ENCODE peak calls at places on chromosomes 6 and 20, in four cellular contexts. One of them, this sample, is unnamed.

GRCh38 chr20:46000571-46001145 is 8.1 kb upstream of the MMP9 start:
- DNase-seq in B cell: no peak
- DNase-seq in cardiac fibroblast: no peak
- DNase-seq in fibroblast of the aortic adventitia: no peak
- DNase-seq in this sample: peak; percentile 2

GRCh38 chr6:39313526-39314272 is 520 bp downstream of the KCNK17 start:
- DNase-seq in fibroblast of the aortic adventitia: no peak
- DNase-seq in B cell: no peak
- DNase-seq in cardiac fibroblast: no peak
- DNase-seq in this sample: no peak

GRCh38 chr20:9025643-9026042 is 43.2 kb upstream of the PLCB4 start:
- DNase-seq in B cell: no peak
- DNase-seq in fibroblast of the aortic adventitia: peak; percentile 65
- DNase-seq in cardiac fibroblast: peak; percentile 25
- DNase-seq in this sample: no peak

GRCh38 chr6:102841055-102841454 is 1447.5 kb downstream of the GRIK2 start:
- DNase-seq in B cell: no peak
- DNase-seq in fibroblast of the aortic adventitia: no peak
- DNase-seq in cardiac fibroblast: no peak
- DNase-seq in this sample: no peak

GRCh38 chr20:4322499-4322898 is 307.1 kb upstream of the RNF24 start:
- DNase-seq in fibroblast of the aortic adventitia: no peak
- DNase-seq in cardiac fibroblast: no peak
- DNase-seq in B cell: no peak
- DNase-seq in this sample: no peak

GRCh38 chr6:286681-287499 is 5.4 kb upstream of the DUSP22 start:
- DNase-seq in fibroblast of the aortic adventitia: no peak
- DNase-seq in cardiac fibroblast: no peak
- DNase-seq in B cell: peak; percentile 73
- DNase-seq in this sample: no peak

GRCh38 chr6:100300221-100300736 is 164.4 kb downstream of the SIM1 start:
- DNase-seq in B cell: no peak
- DNase-seq in fibroblast of the aortic adventitia: peak; percentile 94
- DNase-seq in cardiac fibroblast: peak; percentile 88
- DNase-seq in this sample: no peak

GRCh38 chr6:85364354-85364753 is 85.5 kb upstream of the NT5E start:
- DNase-seq in fibroblast of the aortic adventitia: peak; percentile 60
- DNase-seq in B cell: no peak
- DNase-seq in cardiac fibroblast: peak; percentile 15
- DNase-seq in this sample: no peak

GRCh38 chr20:53736757-53737403 is 143.2 kb upstream of the ZNF217 start:
- DNase-seq in B cell: peak; percentile 47
- DNase-seq in fibroblast of the aortic adventitia: peak; percentile 24
- DNase-seq in cardiac fibroblast: peak; percentile 59
- DNase-seq in this sample: no peak

GRCh38 chr6:4759997-4760396 is 16.2 kb upstream of the CDYL start:
- DNase-seq in cardiac fibroblast: no peak
- DNase-seq in fibroblast of the aortic adventitia: no peak
- DNase-seq in B cell: no peak
- DNase-seq in this sample: no peak

DNA sequence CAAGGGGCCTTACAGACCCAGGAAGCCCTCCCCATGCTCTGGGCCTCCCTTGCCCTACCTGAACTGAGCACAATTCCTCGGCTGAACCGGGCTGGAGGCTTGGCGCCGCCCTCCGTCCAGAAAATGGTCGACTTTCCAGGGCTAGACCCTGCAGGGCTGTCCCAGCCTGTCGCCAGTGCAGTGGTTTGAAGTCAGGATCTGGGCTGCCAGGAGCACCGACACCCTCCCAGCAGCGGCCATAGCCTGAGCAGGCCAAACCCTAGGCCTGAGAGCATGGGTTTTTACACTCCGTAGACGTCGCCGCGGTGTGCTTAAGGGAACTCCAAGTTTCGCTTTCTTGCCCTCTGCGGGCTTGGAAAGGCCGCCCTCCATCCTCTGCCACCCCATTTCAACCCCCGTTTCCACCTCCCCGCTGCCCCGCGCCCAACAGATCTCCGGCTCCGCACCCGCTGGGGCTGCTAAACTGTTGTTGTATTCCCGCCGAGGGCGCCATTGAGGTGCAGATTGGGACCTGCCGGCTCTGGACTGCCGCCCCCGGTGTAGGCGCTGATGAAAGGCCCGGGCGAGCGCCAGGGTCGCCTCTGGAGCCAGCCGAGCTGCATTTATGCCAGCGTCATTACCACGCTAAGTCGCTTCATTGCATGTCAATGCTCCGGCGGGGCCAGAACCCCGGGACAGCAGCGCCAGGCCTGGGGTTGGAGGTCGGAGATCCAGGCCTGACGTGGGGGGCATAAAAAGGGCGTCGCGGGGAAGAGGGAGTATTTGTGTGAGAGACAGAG is 2.2 kb upstream of the TFAP2A start:
- DNase-seq in B cell: no peak
- DNase-seq in fibroblast of the aortic adventitia: no peak
- DNase-seq in cardiac fibroblast: no peak
- DNase-seq in this sample: no peak
- TF ChIP-seq CTCF in B cell: no peak
- TF ChIP-seq CTCF in fibroblast of the aortic adventitia: no peak
- TF ChIP-seq CTCF in cardiac fibroblast: no peak
- TF ChIP-seq CTCF in this sample: no peak

GRCh38 chr20:56554869-56555268 is 21.8 kb downstream of the FAM209B start:
- DNase-seq in B cell: no peak
- DNase-seq in fibroblast of the aortic adventitia: peak; percentile 91
- DNase-seq in cardiac fibroblast: peak; percentile 96
- DNase-seq in this sample: no peak
- TF ChIP-seq CTCF in B cell: no peak
- TF ChIP-seq CTCF in fibroblast of the aortic adventitia: peak; percentile 17
- TF ChIP-seq CTCF in cardiac fibroblast: no peak
- TF ChIP-seq CTCF in this sample: no peak

GRCh38 chr6:40588070-40588384 is 863 bp upstream of the LRFN2 start:
- DNase-seq in B cell: no peak
- DNase-seq in cardiac fibroblast: no peak
- DNase-seq in fibroblast of the aortic adventitia: no peak
- DNase-seq in this sample: no peak

GRCh38 chr6:40586369-40586768 is 795 bp downstream of the LRFN2 start:
- DNase-seq in fibroblast of the aortic adventitia: no peak
- DNase-seq in B cell: no peak
- DNase-seq in cardiac fibroblast: no peak
- DNase-seq in this sample: no peak

GRCh38 chr6:40586800-40587201 is 363 bp downstream of the LRFN2 start:
- DNase-seq in fibroblast of the aortic adventitia: no peak
- DNase-seq in cardiac fibroblast: peak; percentile 2
- DNase-seq in B cell: no peak
- DNase-seq in this sample: no peak

GRCh38 chr6:40588480-40588879 is 1.3 kb upstream of the LRFN2 start:
- DNase-seq in B cell: no peak
- DNase-seq in cardiac fibroblast: no peak
- DNase-seq in fibroblast of the aortic adventitia: no peak
- DNase-seq in this sample: no peak

DNA sequence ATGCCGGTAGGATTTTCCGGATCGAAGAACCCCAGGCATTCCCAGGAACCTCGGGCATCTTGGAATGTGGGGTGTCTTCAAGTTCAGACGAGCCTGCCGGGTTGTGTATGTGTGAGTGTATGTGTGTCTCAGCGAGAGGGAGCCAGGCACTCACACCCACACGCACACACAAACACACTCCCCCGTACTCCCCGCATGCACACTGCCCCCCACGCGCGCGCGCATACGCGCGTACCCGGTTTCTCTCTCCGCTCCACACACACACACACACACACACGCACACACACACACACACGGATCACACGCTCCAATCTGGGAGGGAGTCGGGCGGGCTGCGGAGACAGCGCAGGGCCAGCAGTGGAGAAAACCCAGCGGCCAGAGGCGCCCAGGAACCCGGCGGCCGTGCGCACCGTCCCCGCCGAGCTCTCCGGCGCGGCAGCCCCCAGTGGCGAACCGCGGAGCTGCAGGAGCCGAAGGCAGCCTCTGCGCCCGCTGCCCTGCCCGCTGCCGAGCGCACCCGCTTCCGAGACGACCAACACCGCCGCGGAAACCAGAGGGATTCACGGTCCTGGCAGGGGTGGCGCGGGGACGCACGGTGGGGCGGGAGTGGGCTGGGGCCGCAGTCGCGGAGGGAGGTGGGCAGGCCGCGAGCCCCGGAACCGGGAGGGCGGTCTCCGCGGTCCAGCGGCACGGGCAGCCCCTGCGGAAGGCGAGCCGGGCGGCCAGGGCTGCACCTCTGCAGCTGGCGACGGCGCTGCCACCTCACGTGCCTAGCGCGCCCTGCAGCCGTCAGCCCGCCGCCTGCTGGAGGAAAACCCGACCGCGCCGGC is at the start of gene LRFN2:
- DNase-seq in B cell: no peak
- DNase-seq in fibroblast of the aortic adventitia: peak; percentile 48
- DNase-seq in cardiac fibroblast: peak; percentile 74
- DNase-seq in this sample: no peak
- TF ChIP-seq CTCF in B cell: peak; percentile 47
- TF ChIP-seq CTCF in fibroblast of the aortic adventitia: peak; percentile 64
- TF ChIP-seq CTCF in cardiac fibroblast: peak; percentile 35
- TF ChIP-seq CTCF in this sample: peak; percentile 80

DNA sequence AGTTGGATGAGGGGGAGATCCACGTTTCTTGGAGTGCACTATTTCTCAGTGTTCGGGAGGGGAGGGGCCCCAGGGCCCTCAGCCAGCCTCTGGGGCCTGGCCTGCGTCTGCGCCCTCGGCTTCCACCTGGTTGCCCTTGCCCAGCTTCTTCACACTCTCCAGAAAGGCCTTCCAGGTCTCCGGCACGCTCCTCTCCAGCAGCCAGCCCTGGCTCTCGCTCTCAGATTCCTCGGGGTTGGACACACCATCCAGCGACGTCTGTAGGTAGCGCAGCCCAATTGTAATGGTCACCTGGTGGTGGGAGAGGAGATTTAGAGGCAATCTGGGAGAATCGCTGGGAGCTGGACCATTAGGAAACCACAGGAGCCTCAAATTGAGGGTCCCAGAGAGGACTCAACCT is 24.2 kb downstream of the PRPH2 start:
- DNase-seq in fibroblast of the aortic adventitia: no peak
- DNase-seq in cardiac fibroblast: no peak
- DNase-seq in B cell: no peak
- DNase-seq in this sample: peak; percentile 70
- TF ChIP-seq CTCF in fibroblast of the aortic adventitia: no peak
- TF ChIP-seq CTCF in cardiac fibroblast: no peak
- TF ChIP-seq CTCF in B cell: no peak
- TF ChIP-seq CTCF in this sample: no peak

GRCh38 chr20:37897008-37897548 is 5.8 kb upstream of the VSTM2L start:
- DNase-seq in B cell: no peak
- DNase-seq in fibroblast of the aortic adventitia: peak; percentile 31
- DNase-seq in cardiac fibroblast: peak; percentile 77
- DNase-seq in this sample: no peak

GRCh38 chr20:37898301-37899104 is 4.4 kb upstream of the VSTM2L start:
- DNase-seq in cardiac fibroblast: peak; percentile 33
- DNase-seq in B cell: no peak
- DNase-seq in fibroblast of the aortic adventitia: peak; percentile 47
- DNase-seq in this sample: no peak

GRCh38 chr20:37901280-37901666 is 1.7 kb upstream of the VSTM2L start:
- DNase-seq in cardiac fibroblast: no peak
- DNase-seq in B cell: no peak
- DNase-seq in fibroblast of the aortic adventitia: no peak
- DNase-seq in this sample: no peak

GRCh38 chr20:37901667-37902503 is 1.0 kb upstream of the VSTM2L start:
- DNase-seq in cardiac fibroblast: peak; percentile 72
- DNase-seq in B cell: no peak
- DNase-seq in fibroblast of the aortic adventitia: peak; percentile 74
- DNase-seq in this sample: no peak

GRCh38 chr20:37899105-37900045 is 3.6 kb upstream of the VSTM2L start:
- DNase-seq in fibroblast of the aortic adventitia: no peak
- DNase-seq in cardiac fibroblast: no peak
- DNase-seq in B cell: no peak
- DNase-seq in this sample: no peak
- TF ChIP-seq CTCF in fibroblast of the aortic adventitia: no peak
- TF ChIP-seq CTCF in cardiac fibroblast: no peak
- TF ChIP-seq CTCF in B cell: no peak
- TF ChIP-seq CTCF in this sample: peak; percentile 35

GRCh38 chr6:24448828-24449525 is 40.4 kb downstream of the GPLD1 start:
- DNase-seq in cardiac fibroblast: no peak
- DNase-seq in fibroblast of the aortic adventitia: no peak
- DNase-seq in B cell: no peak
- DNase-seq in this sample: no peak

GRCh38 chr6:24444588-24444987 is 41.9 kb downstream of the MRS2 start:
- DNase-seq in B cell: no peak
- DNase-seq in fibroblast of the aortic adventitia: no peak
- DNase-seq in cardiac fibroblast: no peak
- DNase-seq in this sample: no peak

GRCh38 chr6:24448396-24448795 is 41.0 kb downstream of the GPLD1 start:
- DNase-seq in cardiac fibroblast: no peak
- DNase-seq in fibroblast of the aortic adventitia: no peak
- DNase-seq in B cell: no peak
- DNase-seq in this sample: no peak

GRCh38 chr6:24445704-24446103 is 43.0 kb downstream of the MRS2 start:
- DNase-seq in fibroblast of the aortic adventitia: no peak
- DNase-seq in B cell: no peak
- DNase-seq in cardiac fibroblast: no peak
- DNase-seq in this sample: no peak

DNA sequence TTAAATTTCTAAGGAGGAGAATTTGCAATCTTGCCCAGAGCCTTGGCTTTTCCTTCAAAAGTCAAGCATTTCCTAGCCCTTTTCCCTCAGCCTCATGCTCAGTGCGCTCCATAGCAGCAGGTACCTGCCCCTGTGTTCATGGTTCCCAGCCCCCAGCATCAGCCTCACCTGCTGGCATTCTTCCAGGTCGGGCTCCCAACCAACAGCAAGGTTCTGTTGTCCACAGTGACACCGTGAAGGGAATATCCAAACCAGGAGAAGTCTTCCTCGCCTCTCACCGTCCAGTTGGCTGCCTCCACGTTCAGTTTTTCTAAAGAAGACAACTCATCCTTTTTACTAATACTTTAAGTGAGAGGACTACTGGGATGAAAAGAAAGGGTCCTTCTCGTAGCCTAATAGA is 42.7 kb downstream of the GPLD1 start:
- DNase-seq in fibroblast of the aortic adventitia: no peak
- DNase-seq in cardiac fibroblast: no peak
- DNase-seq in B cell: no peak
- DNase-seq in this sample: no peak
- TF ChIP-seq CTCF in fibroblast of the aortic adventitia: no peak
- TF ChIP-seq CTCF in cardiac fibroblast: no peak
- TF ChIP-seq CTCF in B cell: no peak
- TF ChIP-seq CTCF in this sample: no peak

GRCh38 chr6:124870611-124871201 is 91.5 kb upstream of the RNF217 start:
- DNase-seq in B cell: no peak
- DNase-seq in cardiac fibroblast: peak; percentile 69
- DNase-seq in fibroblast of the aortic adventitia: peak; percentile 78
- DNase-seq in this sample: no peak
- TF ChIP-seq CTCF in B cell: no peak
- TF ChIP-seq CTCF in cardiac fibroblast: peak; percentile 71
- TF ChIP-seq CTCF in fibroblast of the aortic adventitia: peak; percentile 70
- TF ChIP-seq CTCF in this sample: peak; percentile 99